ENCODE peak calls at places on chromosomes 7 and 10, in five cellular contexts. Q is NCI-H2171 treated with DMSO at 0.1 percent for 48 hours; H is fibroblast of lung; Y is sigmoid colon; X is activated CD8-positive, alpha-beta memory T cell treated with anti-CD3 and anti-CD28 coated beads for 1 hour. J is an unnamed sample.

GRCh38 chr10:22344204-22344603 is 1.1 kb upstream of the SPAG6 start:
- DNase-seq in Q (peak; percentile 8), H (no peak), Y (no peak), X (no peak), J (no peak)

GRCh38 chr7:159227433-159227832 is 82.8 kb upstream of the VIPR2 start:
- DNase-seq in Q (no peak), H (no peak), Y (peak; percentile 84), X (no peak), J (no peak)

GRCh38 chr7:71633571-71634008 is 501.6 kb downstream of the GALNT17 start:
- DNase-seq in Q (peak; percentile 74), H (peak; percentile 97), Y (no peak), X (no peak), J (peak; percentile 58)

GRCh38 chr10:131757285-131758058 is 143.3 kb upstream of the PPP2R2D start:
- DNase-seq in Q (no peak), H (no peak), Y (peak; percentile 53), X (no peak), J (no peak)

GRCh38 chr10:15369642-15370211 is 1.4 kb downstream of the FAM171A1 start:
- DNase-seq in Q (no peak), H (peak; percentile 11), Y (no peak), X (no peak), J (no peak)

GRCh38 chr7:36746347-36746746 is 22.1 kb upstream of the AOAH start:
- DNase-seq in Q (no peak), H (peak; percentile 85), Y (no peak), X (no peak), J (no peak)

GRCh38 chr7:121525155-121525819 is 129.2 kb upstream of the FAM3C start:
- DNase-seq in Q (no peak), H (no peak), Y (peak; percentile 66), X (no peak), J (no peak)

GRCh38 chr10:32983333-32983909 is 25.4 kb upstream of the ITGB1 start:
- DNase-seq in Q (no peak), H (peak; percentile 98), Y (no peak), X (no peak), J (no peak)

GRCh38 chr10:25130911-25131310 is 43.9 kb upstream of the GPR158 start:
- DNase-seq in Q (no peak), H (peak; percentile 91), Y (no peak), X (no peak), J (no peak)

GRCh38 chr7:45363669-45364068 is 206.1 kb downstream of the RAMP3 start:
- DNase-seq in Q (no peak), H (no peak), Y (no peak), X (no peak), J (no peak)

GRCh38 chr7:148144827-148145226 is 445.7 kb upstream of the C7orf33 start:
- DNase-seq in Q (no peak), H (no peak), Y (no peak), X (no peak), J (no peak)

GRCh38 chr7:19404912-19405329 is 259.7 kb upstream of the FERD3L start:
- DNase-seq in Q (no peak), H (peak; percentile 100), Y (no peak), X (no peak), J (peak; percentile 42)

GRCh38 chr7:27064681-27065080 is 31.1 kb downstream of the HOXA1 start:
- DNase-seq in Q (no peak), H (no peak), Y (no peak), X (no peak), J (no peak)

GRCh38 chr10:77179015-77179695 is 458.5 kb downstream of the KCNMA1 start:
- DNase-seq in Q (no peak), H (peak; percentile 93), Y (peak; percentile 87), X (no peak), J (no peak)

GRCh38 chr10:1048349-1048731 is 579 bp downstream of the IDI1 start:
- DNase-seq in Q (peak; percentile 42), H (peak; percentile 50), Y (peak; percentile 89), X (no peak), J (no peak)

GRCh38 chr7:117086788-117087187 is 133.5 kb downstream of the ST7 start:
- DNase-seq in Q (no peak), H (peak; percentile 67), Y (no peak), X (no peak), J (no peak)

GRCh38 chr10:113202011-113202410 is 252.0 kb downstream of the TCF7L2 start:
- DNase-seq in Q (no peak), H (no peak), Y (no peak), X (no peak), J (no peak)

GRCh38 chr7:24978837-24979469 is 1.0 kb downstream of the OSBPL3 start:
- DNase-seq in Q (peak; percentile 56), H (peak; percentile 78), Y (peak; percentile 67), X (no peak), J (peak; percentile 62)

GRCh38 chr7:47461161-47461560 is 120.8 kb downstream of the TNS3 start:
- DNase-seq in Q (no peak), H (peak; percentile 95), Y (no peak), X (no peak), J (no peak)

GRCh38 chr10:46022978-46023702 is 7.3 kb downstream of the NCOA4 start:
- DNase-seq in Q (peak; percentile 70), H (peak; percentile 91), Y (peak; percentile 93), X (peak; percentile 44), J (peak; percentile 14)

GRCh38 chr10:43230909-43231522 is 35.8 kb downstream of the RASGEF1A start:
- DNase-seq in Q (no peak), H (no peak), Y (peak; percentile 52), X (no peak), J (no peak)

GRCh38 chr7:25628446-25628845 is 400.2 kb upstream of the NPVF start:
- DNase-seq in Q (no peak), H (no peak), Y (no peak), X (no peak), J (no peak)

GRCh38 chr10:77869626-77870420 is 56.7 kb downstream of the DLG5 start:
- DNase-seq in Q (no peak), H (peak; percentile 52), Y (no peak), X (no peak), J (no peak)

GRCh38 chr7:38317457-38318037 is 44.1 kb upstream of the TARP start:
- DNase-seq in Q (no peak), H (no peak), Y (no peak), X (no peak), J (no peak)

GRCh38 chr10:62433181-62433692 is 59.1 kb downstream of the ZNF365 start:
- DNase-seq in Q (no peak), H (peak; percentile 99), Y (peak; percentile 84), X (no peak), J (no peak)

GRCh38 chr7:6159524-6160011 is 112.9 kb downstream of the CYTH3 start:
- DNase-seq in Q (no peak), H (no peak), Y (peak; percentile 58), X (no peak), J (no peak)

GRCh38 chr10:124174673-124175645 is 81.6 kb upstream of the CHST15 start:
- DNase-seq in Q (no peak), H (peak; percentile 33), Y (no peak), X (no peak), J (no peak)

GRCh38 chr10:76301950-76302349 is 870.5 kb downstream of the LRMDA start:
- DNase-seq in Q (no peak), H (no peak), Y (no peak), X (no peak), J (no peak)

GRCh38 chr10:20598590-20598989 is 298.5 kb downstream of the NEBL start:
- DNase-seq in Q (no peak), H (peak; percentile 97), Y (peak; percentile 80), X (no peak), J (peak; percentile 0)

GRCh38 chr7:99359465-99360154 is 14.9 kb upstream of the ARPC1B start:
- DNase-seq in Q (no peak), H (no peak), Y (peak; percentile 64), X (no peak), J (no peak)

GRCh38 chr10:118501171-118501570 is 94.3 kb downstream of the PRLHR start:
- DNase-seq in Q (no peak), H (peak; percentile 65), Y (no peak), X (no peak), J (no peak)

GRCh38 chr7:30226593-30227268 is 57.7 kb upstream of the ZNRF2 start:
- DNase-seq in Q (peak; percentile 73), H (no peak), Y (no peak), X (no peak), J (peak; percentile 85)